ENCODE peak calls at places on chromosomes 6 and 20, in nine cellular contexts. One of them, this sample, is unnamed.

GRCh38 chr6:49949062-49949461 is 14.9 kb downstream of the DEFB114 start:
- ATAC-seq in CD4-positive, CD25-positive, alpha-beta regulatory T cell: no peak
- ATAC-seq in upper lobe of left lung: no peak
- ATAC-seq in IMR-90: no peak
- ATAC-seq in right cardiac atrium: no peak
- ATAC-seq in left lung: no peak
- ATAC-seq in psoas muscle: no peak
- ATAC-seq in A549: no peak
- ATAC-seq in HCT116: no peak
- ATAC-seq in this sample: no peak

GRCh38 chr6:77657365-77657764 is 4.5 kb downstream of the MEI4 start:
- ATAC-seq in CD4-positive, CD25-positive, alpha-beta regulatory T cell: no peak
- ATAC-seq in upper lobe of left lung: no peak
- ATAC-seq in IMR-90: no peak
- ATAC-seq in right cardiac atrium: no peak
- ATAC-seq in left lung: no peak
- ATAC-seq in psoas muscle: no peak
- ATAC-seq in A549: no peak
- ATAC-seq in HCT116: no peak
- ATAC-seq in this sample: no peak

GRCh38 chr6:3566812-3567211 is 110.0 kb upstream of the SLC22A23 start:
- ATAC-seq in CD4-positive, CD25-positive, alpha-beta regulatory T cell: no peak
- ATAC-seq in upper lobe of left lung: no peak
- ATAC-seq in IMR-90: peak; percentile 96
- ATAC-seq in right cardiac atrium: no peak
- ATAC-seq in left lung: no peak
- ATAC-seq in psoas muscle: no peak
- ATAC-seq in A549: no peak
- ATAC-seq in HCT116: no peak
- ATAC-seq in this sample: no peak

GRCh38 chr20:36587388-36588136 is 14.2 kb downstream of the TGIF2 start:
- ATAC-seq in CD4-positive, CD25-positive, alpha-beta regulatory T cell: no peak
- ATAC-seq in upper lobe of left lung: no peak
- ATAC-seq in IMR-90: no peak
- ATAC-seq in right cardiac atrium: peak; percentile 57
- ATAC-seq in left lung: no peak
- ATAC-seq in psoas muscle: no peak
- ATAC-seq in A549: no peak
- ATAC-seq in HCT116: no peak
- ATAC-seq in this sample: no peak

GRCh38 chr6:27422651-27423332 is 34.2 kb downstream of the ZNF391 start:
- ATAC-seq in CD4-positive, CD25-positive, alpha-beta regulatory T cell: no peak
- ATAC-seq in upper lobe of left lung: peak; percentile 55
- ATAC-seq in IMR-90: no peak
- ATAC-seq in right cardiac atrium: peak; percentile 64
- ATAC-seq in left lung: peak; percentile 53
- ATAC-seq in psoas muscle: no peak
- ATAC-seq in A549: no peak
- ATAC-seq in HCT116: no peak
- ATAC-seq in this sample: no peak

GRCh38 chr6:31114970-31115849 is 610 bp downstream of the PSORS1C1 start:
- ATAC-seq in CD4-positive, CD25-positive, alpha-beta regulatory T cell: peak; percentile 42
- ATAC-seq in upper lobe of left lung: peak; percentile 33
- ATAC-seq in IMR-90: peak; percentile 16
- ATAC-seq in right cardiac atrium: peak; percentile 30
- ATAC-seq in left lung: peak; percentile 68
- ATAC-seq in psoas muscle: no peak
- ATAC-seq in A549: peak; percentile 92
- ATAC-seq in HCT116: peak; percentile 74
- ATAC-seq in this sample: no peak

GRCh38 chr6:747921-748320 is 55.0 kb upstream of the EXOC2 start:
- ATAC-seq in CD4-positive, CD25-positive, alpha-beta regulatory T cell: no peak
- ATAC-seq in upper lobe of left lung: no peak
- ATAC-seq in IMR-90: no peak
- ATAC-seq in right cardiac atrium: no peak
- ATAC-seq in left lung: no peak
- ATAC-seq in psoas muscle: no peak
- ATAC-seq in A549: no peak
- ATAC-seq in HCT116: no peak
- ATAC-seq in this sample: no peak

GRCh38 chr6:3867616-3868502 is 18.7 kb downstream of the FAM50B start:
- ATAC-seq in CD4-positive, CD25-positive, alpha-beta regulatory T cell: peak; percentile 74
- ATAC-seq in upper lobe of left lung: no peak
- ATAC-seq in IMR-90: no peak
- ATAC-seq in right cardiac atrium: no peak
- ATAC-seq in left lung: no peak
- ATAC-seq in psoas muscle: no peak
- ATAC-seq in A549: no peak
- ATAC-seq in HCT116: no peak
- ATAC-seq in this sample: no peak

GRCh38 chr6:16651871-16652270 is 109.4 kb downstream of the ATXN1 start:
- ATAC-seq in CD4-positive, CD25-positive, alpha-beta regulatory T cell: peak; percentile 93
- ATAC-seq in upper lobe of left lung: no peak
- ATAC-seq in IMR-90: no peak
- ATAC-seq in right cardiac atrium: no peak
- ATAC-seq in left lung: peak; percentile 60
- ATAC-seq in psoas muscle: no peak
- ATAC-seq in A549: no peak
- ATAC-seq in HCT116: no peak
- ATAC-seq in this sample: no peak

GRCh38 chr20:62714799-62715198 is 6.2 kb downstream of the NTSR1 start:
- ATAC-seq in CD4-positive, CD25-positive, alpha-beta regulatory T cell: no peak
- ATAC-seq in upper lobe of left lung: no peak
- ATAC-seq in IMR-90: no peak
- ATAC-seq in right cardiac atrium: no peak
- ATAC-seq in left lung: no peak
- ATAC-seq in psoas muscle: no peak
- ATAC-seq in A549: no peak
- ATAC-seq in HCT116: no peak
- ATAC-seq in this sample: no peak

GRCh38 chr6:42960243-42961019 is at the start of gene GNMT:
- ATAC-seq in CD4-positive, CD25-positive, alpha-beta regulatory T cell: peak; percentile 67
- ATAC-seq in upper lobe of left lung: peak; percentile 82
- ATAC-seq in IMR-90: peak; percentile 55
- ATAC-seq in right cardiac atrium: peak; percentile 81
- ATAC-seq in left lung: peak; percentile 98
- ATAC-seq in psoas muscle: peak; percentile 69
- ATAC-seq in A549: peak; percentile 81
- ATAC-seq in HCT116: peak; percentile 88
- ATAC-seq in this sample: peak; percentile 86

GRCh38 chr6:162770136-162770535 is 42.4 kb downstream of the PACRG start:
- ATAC-seq in CD4-positive, CD25-positive, alpha-beta regulatory T cell: no peak
- ATAC-seq in upper lobe of left lung: no peak
- ATAC-seq in IMR-90: no peak
- ATAC-seq in right cardiac atrium: no peak
- ATAC-seq in left lung: no peak
- ATAC-seq in psoas muscle: no peak
- ATAC-seq in A549: no peak
- ATAC-seq in HCT116: no peak
- ATAC-seq in this sample: no peak

GRCh38 chr20:20668639-20669038 is 43.8 kb downstream of the RALGAPA2 start:
- ATAC-seq in CD4-positive, CD25-positive, alpha-beta regulatory T cell: peak; percentile 48
- ATAC-seq in upper lobe of left lung: peak; percentile 81
- ATAC-seq in IMR-90: peak; percentile 64
- ATAC-seq in right cardiac atrium: peak; percentile 76
- ATAC-seq in left lung: peak; percentile 67
- ATAC-seq in psoas muscle: no peak
- ATAC-seq in A549: no peak
- ATAC-seq in HCT116: no peak
- ATAC-seq in this sample: no peak

GRCh38 chr20:1005452-1006027 is 3.4 kb upstream of the RSPO4 start:
- ATAC-seq in CD4-positive, CD25-positive, alpha-beta regulatory T cell: peak; percentile 60
- ATAC-seq in upper lobe of left lung: peak; percentile 31
- ATAC-seq in IMR-90: peak; percentile 37
- ATAC-seq in right cardiac atrium: peak; percentile 13
- ATAC-seq in left lung: peak; percentile 83
- ATAC-seq in psoas muscle: no peak
- ATAC-seq in A549: peak; percentile 97
- ATAC-seq in HCT116: peak; percentile 100
- ATAC-seq in this sample: no peak

GRCh38 chr6:144481527-144481926 is 196.4 kb downstream of the UTRN start:
- ATAC-seq in CD4-positive, CD25-positive, alpha-beta regulatory T cell: no peak
- ATAC-seq in upper lobe of left lung: no peak
- ATAC-seq in IMR-90: no peak
- ATAC-seq in right cardiac atrium: no peak
- ATAC-seq in left lung: peak; percentile 68
- ATAC-seq in psoas muscle: no peak
- ATAC-seq in A549: peak; percentile 28
- ATAC-seq in HCT116: peak; percentile 46
- ATAC-seq in this sample: no peak

GRCh38 chr6:422423-423061 is 31.0 kb downstream of the IRF4 start:
- ATAC-seq in CD4-positive, CD25-positive, alpha-beta regulatory T cell: peak; percentile 74
- ATAC-seq in upper lobe of left lung: peak; percentile 76
- ATAC-seq in IMR-90: peak; percentile 97
- ATAC-seq in right cardiac atrium: no peak
- ATAC-seq in left lung: peak; percentile 96
- ATAC-seq in psoas muscle: no peak
- ATAC-seq in A549: peak; percentile 99
- ATAC-seq in HCT116: peak; percentile 74
- ATAC-seq in this sample: peak; percentile 53

GRCh38 chr20:40869416-40870147 is 159.0 kb upstream of the TOP1 start:
- ATAC-seq in CD4-positive, CD25-positive, alpha-beta regulatory T cell: no peak
- ATAC-seq in upper lobe of left lung: no peak
- ATAC-seq in IMR-90: no peak
- ATAC-seq in right cardiac atrium: no peak
- ATAC-seq in left lung: no peak
- ATAC-seq in psoas muscle: no peak
- ATAC-seq in A549: no peak
- ATAC-seq in HCT116: no peak
- ATAC-seq in this sample: no peak

GRCh38 chr6:74451953-74452352 is 753.9 kb downstream of the COL12A1 start:
- ATAC-seq in CD4-positive, CD25-positive, alpha-beta regulatory T cell: no peak
- ATAC-seq in upper lobe of left lung: no peak
- ATAC-seq in IMR-90: no peak
- ATAC-seq in right cardiac atrium: no peak
- ATAC-seq in left lung: no peak
- ATAC-seq in psoas muscle: no peak
- ATAC-seq in A549: no peak
- ATAC-seq in HCT116: no peak
- ATAC-seq in this sample: no peak

GRCh38 chr6:100475554-100476325 is 11.0 kb upstream of the SIM1 start:
- ATAC-seq in CD4-positive, CD25-positive, alpha-beta regulatory T cell: no peak
- ATAC-seq in upper lobe of left lung: no peak
- ATAC-seq in IMR-90: no peak
- ATAC-seq in right cardiac atrium: no peak
- ATAC-seq in left lung: no peak
- ATAC-seq in psoas muscle: no peak
- ATAC-seq in A549: peak; percentile 36
- ATAC-seq in HCT116: peak; percentile 57
- ATAC-seq in this sample: no peak
- H3K4me1 ChIP-seq in CD4-positive, CD25-positive, alpha-beta regulatory T cell: no peaks in the 10 kb centered on the region
- H3K4me1 ChIP-seq in upper lobe of left lung: no peaks in the 10 kb centered on the region
- H3K4me1 ChIP-seq in IMR-90: no peaks in the 10 kb centered on the region
- H3K4me1 ChIP-seq in right cardiac atrium: no peaks in the 10 kb centered on the region
- H3K4me1 ChIP-seq in left lung: no peaks in the 10 kb centered on the region
- H3K4me1 ChIP-seq in psoas muscle: no peaks in the 10 kb centered on the region
- H3K4me1 ChIP-seq in A549: peaks cover 18% of the 10 kb centered on the region
- H3K4me1 ChIP-seq in HCT116: no peaks in the 10 kb centered on the region
- H3K4me1 ChIP-seq in this sample: no peaks in the 10 kb centered on the region

DNA sequence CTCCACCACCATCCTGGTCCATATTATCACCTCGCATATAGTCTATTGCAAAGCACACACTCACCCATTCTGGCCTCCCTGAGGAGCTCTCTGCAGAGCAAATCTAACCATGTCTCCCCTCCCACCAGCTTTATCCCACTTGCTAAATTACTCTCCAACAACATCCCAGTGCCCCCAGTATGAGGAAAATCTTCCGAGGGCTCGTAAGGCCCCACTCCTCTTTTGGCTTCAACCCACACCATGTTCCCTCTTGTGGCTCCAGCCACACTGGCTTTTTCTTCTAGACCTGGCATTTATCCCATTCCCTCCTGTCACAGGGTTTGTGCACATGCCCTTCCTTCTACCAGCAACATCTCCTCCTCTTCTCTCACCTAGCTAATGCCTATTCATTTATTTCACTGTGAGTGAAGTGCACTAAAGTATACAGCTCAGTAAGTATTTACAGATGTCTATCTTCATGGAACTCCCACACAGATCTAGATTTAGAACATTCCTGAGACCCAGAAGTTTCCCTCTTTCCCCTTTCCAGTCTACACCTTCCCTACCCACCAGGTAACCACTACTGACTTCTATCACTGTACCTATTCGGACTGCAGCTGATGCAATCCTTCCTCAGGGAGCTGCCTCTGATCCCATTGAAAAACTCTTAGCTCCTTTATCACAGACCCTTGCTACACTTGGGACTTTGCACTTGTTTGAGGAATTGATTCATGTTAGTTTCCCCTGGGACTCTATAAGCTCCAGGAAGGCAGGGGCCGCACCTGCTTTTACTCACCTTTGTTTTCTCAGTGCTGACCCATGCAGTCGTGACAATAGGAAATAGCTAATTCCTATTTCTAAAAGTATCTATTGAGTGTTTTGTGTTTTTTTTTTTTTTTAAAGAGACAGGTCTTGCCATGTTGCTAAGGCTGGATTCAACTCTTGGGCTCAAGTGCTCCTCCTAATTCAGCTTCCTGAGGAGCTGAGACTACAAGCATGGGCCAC is 15.5 kb downstream of the MRPL14 start:
- ATAC-seq in CD4-positive, CD25-positive, alpha-beta regulatory T cell: no peak
- ATAC-seq in upper lobe of left lung: no peak
- ATAC-seq in IMR-90: no peak
- ATAC-seq in right cardiac atrium: no peak
- ATAC-seq in left lung: peak; percentile 39
- ATAC-seq in psoas muscle: no peak
- ATAC-seq in A549: no peak
- ATAC-seq in HCT116: no peak
- ATAC-seq in this sample: no peak
- H3K4me3 ChIP-seq in CD4-positive, CD25-positive, alpha-beta regulatory T cell: no peak overlapping the region
- H3K4me3 ChIP-seq in upper lobe of left lung: no peak overlapping the region
- H3K4me3 ChIP-seq in IMR-90: no peak overlapping the region
- H3K4me3 ChIP-seq in right cardiac atrium: no peak overlapping the region
- H3K4me3 ChIP-seq in left lung: no peak overlapping the region
- H3K4me3 ChIP-seq in psoas muscle: no peak overlapping the region
- H3K4me3 ChIP-seq in A549: no peak overlapping the region
- H3K4me3 ChIP-seq in HCT116: no peak overlapping the region
- H3K4me3 ChIP-seq in this sample: no peak overlapping the region

DNA sequence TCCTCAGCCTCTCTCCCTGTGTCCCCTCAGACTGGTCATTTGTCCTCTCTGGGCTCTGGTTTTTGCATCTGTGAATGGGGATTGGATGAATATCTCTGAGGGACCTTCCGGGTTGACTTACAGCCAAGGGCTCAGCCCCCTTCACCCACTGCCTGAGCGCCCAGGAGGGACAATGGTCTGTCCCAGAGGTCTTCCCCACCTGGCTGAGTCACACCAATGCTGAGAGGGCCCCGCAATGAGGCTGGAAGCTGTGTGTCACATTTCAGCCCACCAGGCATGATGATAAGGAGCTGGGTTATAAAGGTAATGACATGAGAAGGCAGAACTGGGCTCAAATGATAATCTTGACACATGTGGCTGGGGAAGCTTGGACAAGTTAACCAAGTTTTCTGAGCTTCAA is 70.5 kb downstream of the TOX2 start:
- ATAC-seq in CD4-positive, CD25-positive, alpha-beta regulatory T cell: no peak
- ATAC-seq in upper lobe of left lung: no peak
- ATAC-seq in IMR-90: no peak
- ATAC-seq in right cardiac atrium: no peak
- ATAC-seq in left lung: no peak
- ATAC-seq in psoas muscle: no peak
- ATAC-seq in A549: no peak
- ATAC-seq in HCT116: no peak
- ATAC-seq in this sample: no peak
- H3K9me3 ChIP-seq in CD4-positive, CD25-positive, alpha-beta regulatory T cell: no peaks in the 10 kb centered on the region
- H3K9me3 ChIP-seq in upper lobe of left lung: no peaks in the 10 kb centered on the region
- H3K9me3 ChIP-seq in IMR-90: peaks cover 2% of the 10 kb centered on the region
- H3K9me3 ChIP-seq in right cardiac atrium: no peaks in the 10 kb centered on the region
- H3K9me3 ChIP-seq in left lung: peaks cover 6% of the 10 kb centered on the region
- H3K9me3 ChIP-seq in psoas muscle: no peaks in the 10 kb centered on the region
- H3K9me3 ChIP-seq in A549: no peaks in the 10 kb centered on the region
- H3K9me3 ChIP-seq in HCT116: no peaks in the 10 kb centered on the region
- H3K9me3 ChIP-seq in this sample: no peaks in the 10 kb centered on the region

GRCh38 chr6:129183681-129184216 is 300.8 kb downstream of the LAMA2 start:
- ATAC-seq in CD4-positive, CD25-positive, alpha-beta regulatory T cell: no peak
- ATAC-seq in upper lobe of left lung: no peak
- ATAC-seq in IMR-90: no peak
- ATAC-seq in right cardiac atrium: no peak
- ATAC-seq in left lung: no peak
- ATAC-seq in psoas muscle: no peak
- ATAC-seq in A549: no peak
- ATAC-seq in HCT116: peak; percentile 46
- ATAC-seq in this sample: no peak
- H3K4me1 ChIP-seq in CD4-positive, CD25-positive, alpha-beta regulatory T cell: no peaks in the 10 kb centered on the region
- H3K4me1 ChIP-seq in upper lobe of left lung: no peaks in the 10 kb centered on the region
- H3K4me1 ChIP-seq in IMR-90: peaks cover 14% of the 10 kb centered on the region
- H3K4me1 ChIP-seq in right cardiac atrium: peaks cover 4% of the 10 kb centered on the region
- H3K4me1 ChIP-seq in left lung: no peaks in the 10 kb centered on the region
- H3K4me1 ChIP-seq in psoas muscle: peaks cover 3% of the 10 kb centered on the region
- H3K4me1 ChIP-seq in A549: no peaks in the 10 kb centered on the region
- H3K4me1 ChIP-seq in HCT116: peaks cover 44% of the 10 kb centered on the region
- H3K4me1 ChIP-seq in this sample: no peaks in the 10 kb centered on the region

This sample was measured in gastroesophageal sphincter.